ENCODE peak calls at places on chromosomes 6 and 20, in six cellular contexts. Y is suprapubic skin; B is GM12878; U is heart left ventricle; N is IMR-90; D is naive thymus-derived CD4-positive, alpha-beta T cell. K is an unnamed sample.

GRCh38 chr6:138987299-138987642 is 782 bp downstream of the REPS1 start:
- DNase-seq in B (no peak), N (no peak), U (peak; percentile 39), Y (peak; percentile 74), D (no peak), K (no peak)

GRCh38 chr6:53302678-53303360 is 45.9 kb downstream of the ELOVL5 start:
- DNase-seq in N (peak; percentile 82), Y (no peak), D (peak; percentile 84), B (no peak), U (no peak), K (peak; percentile 70)

GRCh38 chr20:59120491-59120890 is 43.1 kb upstream of the ZNF831 start:
- DNase-seq in D (peak; percentile 48), N (no peak), Y (no peak), B (no peak), U (no peak), K (no peak)

GRCh38 chr6:166010136-166010535 is 157.5 kb downstream of the TBXT start:
- DNase-seq in D (no peak), B (no peak), U (no peak), Y (no peak), N (no peak), K (no peak)

GRCh38 chr6:34005845-34006644 is 139.8 kb downstream of the GRM4 start:
- DNase-seq in B (no peak), U (no peak), N (no peak), Y (no peak), D (no peak), K (no peak)

GRCh38 chr6:169986171-169986847 is 234.9 kb downstream of the ERMARD start:
- DNase-seq in B (no peak), U (no peak), D (no peak), Y (peak; percentile 58), N (no peak), K (no peak)

GRCh38 chr20:38123021-38123587 is 42.0 kb downstream of the TGM2 start:
- DNase-seq in N (peak; percentile 78), Y (no peak), D (no peak), B (no peak), U (peak; percentile 2), K (no peak)

GRCh38 chr20:663315-664090 is 10.5 kb upstream of the SRXN1 start:
- DNase-seq in D (no peak), U (no peak), N (peak; percentile 20), Y (no peak), B (no peak), K (no peak)

GRCh38 chr6:136989591-136990578 is 54.9 kb downstream of the IL20RA start:
- DNase-seq in Y (peak; percentile 73), U (peak; percentile 39), B (no peak), D (no peak), N (no peak), K (no peak)

GRCh38 chr6:4253604-4254211 is 118.3 kb upstream of the ECI2 start:
- DNase-seq in D (no peak), Y (no peak), N (peak; percentile 83), B (no peak), U (peak; percentile 43), K (no peak)

GRCh38 chr20:47292581-47292980 is 63.9 kb downstream of the ZMYND8 start:
- DNase-seq in D (no peak), Y (no peak), U (no peak), N (no peak), B (no peak), K (no peak)

GRCh38 chr6:105189026-105189680 is 9.3 kb upstream of the POPDC3 start:
- DNase-seq in D (no peak), N (no peak), U (no peak), Y (no peak), B (no peak), K (no peak)

GRCh38 chr6:33273129-33273923 is 1.5 kb downstream of the RPS18 start:
- DNase-seq in Y (no peak), B (no peak), D (no peak), U (no peak), N (no peak), K (no peak)

GRCh38 chr20:44586289-44586911 is 4.0 kb downstream of the PKIG start:
- DNase-seq in B (peak; percentile 98), D (no peak), N (no peak), Y (no peak), U (no peak), K (no peak)

GRCh38 chr6:92759195-92759594 is 660.2 kb downstream of the EPHA7 start:
- DNase-seq in Y (no peak), D (no peak), B (no peak), U (no peak), N (no peak), K (no peak)

GRCh38 chr6:56540950-56541600 is 101.6 kb downstream of the DST start:
- DNase-seq in N (peak; percentile 58), B (no peak), D (no peak), Y (no peak), U (no peak), K (no peak)

GRCh38 chr6:13355043-13355945 is 27.0 kb upstream of the TBC1D7 start:
- DNase-seq in D (peak; percentile 42), Y (no peak), N (peak; percentile 99), B (peak; percentile 66), U (no peak), K (peak; percentile 62)

GRCh38 chr6:68296126-68296525 is 339.0 kb upstream of the ADGRB3 start:
- DNase-seq in U (no peak), B (no peak), D (no peak), N (no peak), Y (no peak), K (no peak)

GRCh38 chr6:96948631-96949030 is 24.1 kb downstream of the KLHL32 start:
- DNase-seq in D (no peak), U (no peak), B (no peak), N (no peak), Y (no peak), K (no peak)

GRCh38 chr20:56875803-56876202 is 246.7 kb downstream of the TFAP2C start:
- DNase-seq in B (no peak), D (no peak), N (no peak), U (no peak), Y (no peak), K (no peak)

DNA sequence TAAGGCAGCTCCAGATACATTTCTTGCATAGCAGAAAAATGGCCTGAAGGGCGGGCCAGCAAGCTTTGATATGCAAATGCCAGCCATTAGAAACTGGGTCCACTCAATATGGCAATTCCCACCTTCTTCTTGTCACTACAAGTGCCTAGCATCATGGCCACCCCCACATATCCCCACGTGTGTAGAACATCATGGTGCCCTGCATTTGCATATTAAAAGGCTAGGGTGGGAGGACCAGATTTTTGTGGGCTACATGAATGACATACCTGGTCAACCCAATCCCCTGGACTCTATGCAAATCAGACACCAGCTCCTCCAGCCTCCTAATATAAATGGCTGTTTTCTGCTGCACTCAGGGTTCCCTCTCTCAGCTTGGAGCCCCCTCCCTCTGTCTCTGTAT is 31.7 kb downstream of the PLN start:
- DNase-seq in D (no peak), B (no peak), Y (no peak), N (no peak), U (no peak), K (no peak)
- H3K9me3 ChIP-seq in D (no peaks in the 10 kb centered on the region), B (peaks cover 13% of the 10 kb centered on the region), Y (peaks cover 10% of the 10 kb centered on the region), N (peaks cover 7% of the 10 kb centered on the region), U (peaks cover 50% of the 10 kb centered on the region), K (peaks cover 64% of the 10 kb centered on the region)

DNA sequence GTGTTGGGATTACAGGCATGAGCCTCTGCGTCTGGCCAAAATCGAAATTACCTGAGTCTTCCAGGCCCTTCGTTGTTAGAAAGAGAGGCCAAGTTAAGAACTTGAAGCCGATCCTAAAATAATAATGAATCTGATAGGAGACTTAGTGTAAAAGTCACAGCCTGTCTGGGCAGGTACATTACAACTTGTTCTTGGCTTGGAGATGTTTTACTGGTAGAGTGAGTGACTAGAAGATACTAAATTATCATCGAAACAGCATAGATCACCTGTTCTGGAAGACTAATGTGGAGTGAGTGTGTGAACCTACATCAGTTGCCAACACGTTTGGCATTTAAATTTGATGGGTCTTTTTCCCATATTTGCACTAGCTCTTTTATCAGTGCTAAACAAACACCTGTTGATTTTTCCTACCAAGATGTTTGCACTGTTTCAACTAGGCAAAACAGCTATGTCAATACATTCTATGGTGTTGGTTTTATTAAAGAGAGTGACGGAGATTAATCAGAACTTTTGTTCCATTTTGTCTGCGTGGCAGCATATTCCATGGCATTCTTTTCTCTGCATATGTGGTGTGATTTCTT is 4.6 kb upstream of the TMEM217 start:
- DNase-seq in D (no peak), U (no peak), N (no peak), B (no peak), Y (no peak), K (no peak)
- H3K36me3 ChIP-seq in D (peaks cover 4% of the 10 kb centered on the region), U (no peaks in the 10 kb centered on the region), N (no peaks in the 10 kb centered on the region), B (no peaks in the 10 kb centered on the region), Y (no peaks in the 10 kb centered on the region), K (no peaks in the 10 kb centered on the region)

GRCh38 chr20:62116558-62117361 is 5.5 kb upstream of the LSM14B start:
- DNase-seq in B (no peak), N (no peak), U (no peak), Y (no peak), D (no peak), K (no peak)

GRCh38 chr20:62112368-62112767 is 9.9 kb upstream of the LSM14B start:
- DNase-seq in N (no peak), Y (no peak), U (no peak), D (no peak), B (no peak), K (no peak)

GRCh38 chr20:62105592-62105991 is 16.7 kb upstream of the LSM14B start:
- DNase-seq in N (no peak), Y (no peak), D (no peak), B (no peak), U (no peak), K (no peak)

GRCh38 chr20:62114894-62115293 is 7.4 kb upstream of the LSM14B start:
- DNase-seq in D (no peak), B (no peak), N (no peak), U (no peak), Y (no peak), K (no peak)

DNA sequence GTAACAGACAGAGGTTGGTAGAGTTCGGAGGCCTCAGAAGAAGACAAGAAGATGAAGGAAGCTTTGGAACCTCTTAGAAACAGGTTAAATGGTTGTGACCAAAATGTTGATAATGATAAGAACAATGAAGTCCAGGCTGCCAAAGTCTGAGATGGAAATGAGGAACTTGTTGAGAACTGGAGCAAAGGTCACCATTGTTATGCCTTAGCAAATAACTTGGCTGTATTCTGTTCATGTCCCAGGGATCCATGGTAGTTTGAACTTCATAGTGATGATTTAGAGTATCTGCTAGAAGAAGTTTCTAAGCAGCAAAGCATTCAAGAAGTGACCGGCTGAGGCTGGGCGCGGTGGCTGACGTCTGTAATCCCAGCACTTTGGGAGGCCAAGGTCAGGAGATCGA is 11.1 kb upstream of the LSM14B start:
- DNase-seq in B (no peak), Y (no peak), N (no peak), U (no peak), D (no peak), K (no peak)
- H3K9me3 ChIP-seq in B (peaks cover 18% of the 10 kb centered on the region), Y (peaks cover 32% of the 10 kb centered on the region), N (peaks cover 44% of the 10 kb centered on the region), U (peaks cover 59% of the 10 kb centered on the region), D (peaks cover 6% of the 10 kb centered on the region), K (peaks cover 83% of the 10 kb centered on the region)

GRCh38 chr6:7419065-7419464 is 29.5 kb downstream of the RIOK1 start:
- DNase-seq in Y (no peak), U (no peak), N (peak; percentile 57), B (no peak), D (no peak), K (no peak)
- H3K36me3 ChIP-seq in Y (peaks cover 38% of the 10 kb centered on the region), U (peaks cover 62% of the 10 kb centered on the region), N (peaks cover 8% of the 10 kb centered on the region), B (peaks cover 14% of the 10 kb centered on the region), D (peaks cover 39% of the 10 kb centered on the region), K (peaks cover 42% of the 10 kb centered on the region)

GRCh38 chr6:164579035-164579434 is 730.4 kb downstream of the C6orf118 start:
- DNase-seq in B (no peak), N (no peak), U (no peak), Y (no peak), D (no peak), K (no peak)
- H3K9me3 ChIP-seq in B (no peaks in the 10 kb centered on the region), N (peaks cover 14% of the 10 kb centered on the region), U (peaks cover 15% of the 10 kb centered on the region), Y (peaks cover under 1% of the 10 kb centered on the region), D (no peaks in the 10 kb centered on the region), K (no peaks in the 10 kb centered on the region)

GRCh38 chr6:83757021-83757420 is 48.1 kb upstream of the SNAP91 start:
- DNase-seq in U (no peak), B (no peak), D (no peak), Y (no peak), N (no peak), K (no peak)
- H3K36me3 ChIP-seq in U (no peaks in the 10 kb centered on the region), B (no peaks in the 10 kb centered on the region), D (no peaks in the 10 kb centered on the region), Y (no peaks in the 10 kb centered on the region), N (no peaks in the 10 kb centered on the region), K (no peaks in the 10 kb centered on the region)

K was measured in CD4-positive, CD25-positive, alpha-beta regulatory T cell.